ENCODE peak calls at places on chromosomes 13 and 19, in six cellular contexts. S is K562, Y is H1, M is GM12878, L is HepG2, K is GM12892. I is an unnamed sample.

GRCh38 chr19:51472607-51473006 is 5.7 kb upstream of the CEACAM18 start:
- DNase-seq in M (no peak), S (no peak), K (no peak), L (no peak), Y (no peak), I (no peak)

GRCh38 chr13:35163674-35164073 is 221.6 kb downstream of the NBEA start:
- DNase-seq in K (no peak), Y (no peak), S (no peak), M (no peak), L (no peak), I (no peak)

GRCh38 chr19:18322759-18323460 is at the start of gene LSM4:
- DNase-seq in S (peak; percentile 100), K (peak; percentile 98), M (peak; percentile 96), L (peak; percentile 95), Y (peak; percentile 99), I (peak; percentile 96)

GRCh38 chr13:24997367-24997967 is 98.5 kb upstream of the PABPC3 start:
- DNase-seq in M (no peak), L (peak; percentile 22), Y (no peak), K (no peak), S (peak; percentile 48), I (no peak)

GRCh38 chr13:93375491-93375890 is 148.9 kb downstream of the GPC6 start:
- DNase-seq in L (no peak), S (no peak), M (no peak), Y (no peak), K (no peak), I (no peak)

GRCh38 chr19:4624301-4624700 is 15.0 kb upstream of the TNFAIP8L1 start:
- DNase-seq in Y (no peak), L (no peak), K (no peak), M (no peak), S (no peak), I (no peak)

GRCh38 chr13:27790523-27790922 is 1.8 kb upstream of the GSX1 start:
- DNase-seq in L (no peak), S (no peak), Y (peak; percentile 53), M (no peak), K (no peak), I (no peak)

GRCh38 chr19:4507804-4508203 is 10.5 kb downstream of the PLIN4 start:
- DNase-seq in M (no peak), Y (no peak), L (no peak), K (no peak), S (no peak), I (no peak)

GRCh38 chr19:480016-480855 is 16.1 kb upstream of the MADCAM1 start:
- DNase-seq in M (no peak), K (no peak), S (peak; percentile 79), L (peak; percentile 63), Y (peak; percentile 86), I (no peak)

GRCh38 chr19:824885-825284 is 2.8 kb upstream of the AZU1 start:
- DNase-seq in K (no peak), M (no peak), L (no peak), Y (no peak), S (no peak), I (no peak)

DNA sequence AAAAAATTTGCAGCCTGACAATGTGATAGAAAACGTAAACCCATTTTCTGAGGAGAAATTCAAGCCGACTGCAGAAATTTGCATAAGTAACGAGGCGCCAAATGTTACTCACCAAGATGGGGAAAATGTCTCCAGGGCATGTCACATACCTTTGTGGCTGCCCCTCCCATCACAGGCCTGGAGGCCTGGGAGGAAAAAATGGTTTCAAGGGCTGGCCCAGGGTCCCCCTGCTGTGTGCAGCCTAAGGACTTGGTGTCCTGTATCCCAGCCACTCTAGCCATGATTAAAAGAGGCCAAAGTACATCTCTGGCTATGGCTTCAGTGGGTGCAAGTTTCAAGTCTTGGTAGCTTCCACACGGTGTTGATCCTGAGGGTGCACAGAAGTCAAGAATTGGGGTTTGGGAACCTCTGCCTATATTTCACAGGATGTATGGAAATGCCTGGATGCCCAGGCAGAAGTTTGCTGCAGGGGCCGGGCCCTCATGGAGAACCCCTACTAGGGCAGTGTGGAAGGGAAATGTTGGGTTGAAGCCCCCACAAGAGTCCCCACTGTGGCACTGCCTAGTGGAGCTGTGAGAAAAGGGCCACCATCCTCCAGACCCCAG is 1842.3 kb downstream of the PCDH9 start:
- DNase-seq in K (no peak), S (peak; percentile 1), L (no peak), Y (no peak), M (no peak), I (no peak)
- TF ChIP-seq TAF1 in K (no peak), S (no peak), L (no peak), Y (no peak), M (no peak), I (no peak)

GRCh38 chr19:24029941-24030636 is 56.9 kb upstream of the ZNF254 start:
- DNase-seq in M (no peak), L (peak; percentile 25), S (peak; percentile 11), K (no peak), Y (no peak), I (no peak)

GRCh38 chr19:24033962-24034342 is 53.0 kb upstream of the ZNF254 start:
- DNase-seq in K (peak; percentile 13), L (peak; percentile 41), M (no peak), S (peak; percentile 36), Y (no peak), I (no peak)

GRCh38 chr19:24032651-24033050 is 54.3 kb upstream of the ZNF254 start:
- DNase-seq in Y (no peak), S (no peak), K (no peak), L (no peak), M (no peak), I (no peak)

DNA sequence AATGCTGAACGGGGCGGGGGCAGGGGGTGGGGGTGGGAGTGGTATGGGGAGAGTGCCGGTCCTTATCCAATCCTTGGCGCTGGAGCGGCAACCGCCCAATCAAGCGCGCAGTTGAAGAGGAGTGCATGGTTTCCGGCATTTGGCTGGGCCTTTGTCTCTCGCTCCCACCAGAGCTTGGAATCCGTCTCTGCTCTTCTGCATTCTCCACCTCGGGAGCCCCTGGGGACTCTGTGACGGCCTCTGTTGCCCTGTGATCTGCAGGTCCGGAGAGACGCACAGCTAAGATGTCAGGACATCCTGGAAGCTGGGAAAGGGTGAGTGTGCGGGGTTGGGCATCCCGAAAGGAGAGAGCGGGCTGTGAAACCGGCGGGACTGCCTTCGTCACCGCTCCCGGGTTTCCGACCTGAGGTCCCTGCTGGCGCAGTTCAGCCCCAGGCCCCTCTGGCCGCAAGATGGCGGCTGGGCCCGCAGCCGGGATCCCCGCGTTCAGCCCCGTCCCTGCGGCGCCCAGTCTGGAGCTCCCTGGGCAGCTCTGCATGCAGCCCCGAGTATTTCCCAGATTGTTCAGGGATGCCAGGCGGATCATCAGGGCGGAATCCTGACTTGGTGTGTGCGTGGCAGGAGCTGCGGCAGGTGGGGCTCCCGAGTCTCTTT is 53.6 kb upstream of the ZNF254 start:
- DNase-seq in M (peak; percentile 51), Y (peak; percentile 84), L (peak; percentile 90), S (peak; percentile 91), K (peak; percentile 74), I (peak; percentile 85)
- TF ChIP-seq POLR2A in M (peak; percentile 88), Y (peak; percentile 92), L (peak; percentile 83), S (peak; percentile 86), K (peak; percentile 90), I (peak; percentile 90)

GRCh38 chr19:32317045-32317444 is 28.4 kb upstream of the ZNF507 start:
- DNase-seq in L (no peak), M (no peak), Y (no peak), K (no peak), S (no peak), I (no peak)

GRCh38 chr19:32313866-32314265 is 31.5 kb upstream of the ZNF507 start:
- DNase-seq in S (no peak), Y (no peak), K (no peak), L (no peak), M (no peak), I (no peak)

GRCh38 chr19:32322541-32322940 is 22.9 kb upstream of the ZNF507 start:
- DNase-seq in K (no peak), L (no peak), M (no peak), Y (peak; percentile 32), S (no peak), I (no peak)

GRCh38 chr19:32316034-32316433 is 29.4 kb upstream of the ZNF507 start:
- DNase-seq in K (no peak), M (no peak), S (peak; percentile 11), Y (no peak), L (no peak), I (no peak)

DNA sequence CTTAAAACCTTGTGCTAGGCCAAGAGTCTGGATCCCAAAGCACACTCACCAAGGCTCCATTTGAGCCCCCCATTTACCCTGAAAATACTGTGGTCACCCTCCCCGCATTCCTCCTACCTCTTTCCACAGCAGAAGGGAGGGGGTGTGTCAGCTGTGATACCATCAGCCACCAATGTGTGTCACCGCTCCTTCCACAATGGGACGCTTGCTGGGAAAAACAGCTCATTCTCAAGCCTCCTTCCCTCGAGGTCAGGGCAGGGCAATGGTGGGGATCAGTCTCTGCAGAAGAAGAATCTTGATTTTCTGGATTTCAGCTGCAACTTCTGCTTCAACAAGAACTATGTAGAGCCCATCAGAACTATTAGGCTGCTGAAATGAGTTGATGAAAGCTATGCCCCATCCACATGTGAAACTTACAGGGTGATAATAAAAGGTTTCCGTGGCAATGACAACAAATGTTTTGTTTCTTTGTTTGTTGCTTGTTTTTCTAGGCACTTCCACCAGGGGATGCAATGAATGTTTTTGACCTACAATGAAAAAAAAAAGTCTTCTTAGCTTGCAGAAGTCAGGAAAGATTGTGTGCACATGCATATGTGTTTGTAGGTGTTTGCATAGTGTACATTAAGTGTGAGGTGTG is 26.4 kb upstream of the ZNF507 start:
- DNase-seq in L (no peak), M (no peak), Y (peak; percentile 73), S (peak; percentile 49), K (no peak), I (peak; percentile 22)
- TF ChIP-seq TAF1 in L (no peak), M (no peak), Y (peak; percentile 48), S (no peak), K (no peak), I (no peak)

GRCh38 chr19:44658069-44658727 is 13.1 kb upstream of the CEACAM19 start:
- DNase-seq in M (no peak), K (no peak), S (no peak), Y (no peak), L (no peak), I (no peak)

GRCh38 chr19:44660081-44660480 is 11.2 kb upstream of the CEACAM19 start:
- DNase-seq in L (no peak), Y (no peak), M (no peak), K (no peak), S (no peak), I (no peak)

GRCh38 chr19:44653977-44654784 is 10.5 kb downstream of the PVR start:
- DNase-seq in K (peak; percentile 78), M (peak; percentile 38), S (peak; percentile 72), L (peak; percentile 36), Y (peak; percentile 83), I (peak; percentile 83)

GRCh38 chr19:44661205-44661604 is 10.1 kb upstream of the CEACAM19 start:
- DNase-seq in L (no peak), Y (no peak), K (no peak), M (no peak), S (no peak), I (no peak)

DNA sequence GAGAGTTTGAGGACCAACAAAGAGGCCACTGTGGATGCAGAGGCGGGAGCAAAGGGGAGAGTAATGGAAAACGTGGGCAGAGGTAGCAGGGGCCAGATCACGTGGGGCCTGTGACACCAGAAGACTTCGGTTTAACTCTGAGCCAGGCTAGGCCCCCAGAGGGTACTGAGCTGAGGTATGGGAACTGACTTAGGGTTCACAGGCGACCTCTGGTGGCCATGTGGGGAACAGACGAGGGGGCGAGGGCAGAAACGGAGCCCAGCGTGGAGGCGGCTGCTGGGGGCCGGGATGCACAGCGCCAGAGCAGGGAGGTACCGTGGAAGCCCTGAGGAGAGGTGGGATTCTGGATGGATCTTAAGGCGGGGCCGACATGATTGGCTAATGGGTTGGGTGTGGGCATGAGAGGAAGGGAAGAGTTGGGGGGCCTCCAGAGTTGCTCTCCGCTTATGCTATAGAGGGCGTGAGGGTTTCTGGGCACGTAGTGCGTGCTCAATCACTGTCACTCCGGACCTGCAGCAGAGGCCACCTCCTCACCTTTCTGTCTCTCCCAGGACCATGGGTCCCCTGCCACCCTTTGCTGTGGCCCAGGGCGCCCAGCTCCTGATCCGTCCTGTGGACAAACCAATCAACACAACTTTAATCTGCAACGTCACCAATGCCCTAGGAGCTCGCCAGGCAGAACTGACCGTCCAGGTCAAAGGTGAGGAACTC is 13.7 kb downstream of the PVR start:
- DNase-seq in S (peak; percentile 76), L (peak; percentile 62), M (no peak), K (peak; percentile 74), Y (peak; percentile 95), I (peak; percentile 72)
- TF ChIP-seq POLR2A in S (no peak), L (peak; percentile 32), M (no peak), K (no peak), Y (no peak), I (no peak)